ENCODE peak calls at places on chromosomes 7 and 10, in eight cellular contexts. O is NB4, N is PC-9, U is type B pancreatic cell, D is OCI-LY7, R is A549, Q is choroid plexus epithelial cell, Y is GM13976. L is an unnamed sample.

GRCh38 chr10:25061711-25062455 is 45.5 kb downstream of the THNSL1 start:
- DNase-seq in U (no peak), D (no peak), Q (peak; percentile 20), Y (no peak), N (no peak), R (peak; percentile 47), O (no peak), L (no peak)

GRCh38 chr7:82110146-82110823 is 333.3 kb downstream of the CACNA2D1 start:
- DNase-seq in N (no peak), D (no peak), O (no peak), R (no peak), Y (no peak), Q (no peak), U (no peak), L (no peak)

GRCh38 chr10:106540606-106541005 is 623.9 kb downstream of the SORCS1 start:
- DNase-seq in D (no peak), N (no peak), Q (peak; percentile 78), Y (no peak), R (peak; percentile 11), O (no peak), U (no peak), L (no peak)

GRCh38 chr7:157515342-157516041 is 178.7 kb downstream of the DNAJB6 start:
- DNase-seq in O (no peak), U (no peak), R (no peak), Y (no peak), N (no peak), Q (no peak), D (no peak), L (no peak)

GRCh38 chr7:82740246-82740848 is 296.8 kb upstream of the CACNA2D1 start:
- DNase-seq in Q (peak; percentile 87), R (peak; percentile 65), O (peak; percentile 61), D (peak; percentile 56), Y (no peak), U (no peak), N (peak; percentile 55), L (peak; percentile 53)

GRCh38 chr10:18060217-18060616 is 80.0 kb upstream of the CACNB2 start:
- DNase-seq in N (no peak), O (no peak), R (no peak), Y (no peak), Q (no peak), U (no peak), D (no peak), L (no peak)

GRCh38 chr10:123502983-123503382 is 163.2 kb upstream of the GPR26 start:
- DNase-seq in O (peak; percentile 29), D (peak; percentile 8), R (no peak), N (no peak), Y (peak; percentile 47), U (no peak), Q (no peak), L (no peak)

GRCh38 chr7:17501461-17502208 is 203.2 kb downstream of the AHR start:
- DNase-seq in Y (no peak), Q (no peak), U (no peak), R (no peak), N (no peak), D (no peak), O (no peak), L (no peak)

GRCh38 chr7:44969701-44970494 is 8.9 kb downstream of the MYO1G start:
- DNase-seq in N (peak; percentile 62), Y (no peak), R (no peak), Q (no peak), D (no peak), O (peak; percentile 25), U (no peak), L (peak; percentile 4)

GRCh38 chr7:131166066-131166465 is 161.6 kb upstream of the MKLN1 start:
- DNase-seq in R (no peak), O (no peak), Y (no peak), Q (no peak), D (no peak), N (no peak), U (no peak), L (no peak)

GRCh38 chr10:75404335-75405200 is 3.0 kb upstream of the ZNF503 start:
- DNase-seq in Y (peak; percentile 43), Q (no peak), N (no peak), O (no peak), D (no peak), R (no peak), U (peak; percentile 87), L (no peak)

GRCh38 chr10:116511365-116511764 is 34.4 kb upstream of the PNLIP start:
- DNase-seq in U (no peak), D (no peak), Q (no peak), O (no peak), R (no peak), N (no peak), Y (no peak), L (no peak)

GRCh38 chr7:30478349-30479228 is at the start of gene NOD1:
- DNase-seq in Y (peak; percentile 90), N (peak; percentile 85), O (peak; percentile 94), U (peak; percentile 81), R (peak; percentile 78), D (peak; percentile 67), Q (peak; percentile 77), L (peak; percentile 73)

GRCh38 chr10:103695584-103696005 is 159.8 kb downstream of the SH3PXD2A start:
- DNase-seq in N (no peak), Y (no peak), U (no peak), O (peak; percentile 89), R (no peak), D (peak; percentile 58), Q (peak; percentile 91), L (no peak)

GRCh38 chr7:1950623-1951523 is 280.8 kb downstream of the ELFN1 start:
- DNase-seq in Q (no peak), Y (no peak), O (peak; percentile 76), U (no peak), N (peak; percentile 61), R (no peak), D (no peak), L (peak; percentile 38)

GRCh38 chr7:35316549-35316948 is 62.6 kb upstream of the TBX20 start:
- DNase-seq in Q (no peak), U (no peak), R (no peak), O (no peak), D (no peak), N (no peak), Y (no peak), L (no peak)

GRCh38 chr10:102648269-102648888 is 4.1 kb downstream of the TRIM8 start:
- DNase-seq in D (peak; percentile 39), O (no peak), Q (no peak), U (no peak), Y (no peak), N (no peak), R (no peak), L (no peak)

GRCh38 chr7:12199363-12199762 is 11.7 kb upstream of the TMEM106B start:
- DNase-seq in U (no peak), R (peak; percentile 21), O (no peak), D (no peak), N (no peak), Y (no peak), Q (peak; percentile 67), L (no peak)

GRCh38 chr7:151585744-151586424 is 66.2 kb upstream of the RHEB start:
- DNase-seq in N (no peak), D (no peak), Q (no peak), R (no peak), Y (no peak), U (no peak), O (no peak), L (no peak)

GRCh38 chr7:83486957-83487356 is 162.0 kb downstream of the SEMA3E start:
- DNase-seq in U (no peak), D (no peak), Y (no peak), N (no peak), O (no peak), Q (no peak), R (no peak), L (no peak)

GRCh38 chr7:32161708-32162107 is 91.5 kb upstream of the PDE1C start:
- DNase-seq in Y (no peak), O (no peak), U (no peak), D (no peak), Q (peak; percentile 87), R (peak; percentile 11), N (no peak), L (no peak)

GRCh38 chr7:37342665-37343471 is 105.8 kb downstream of the ELMO1 start:
- DNase-seq in R (no peak), D (peak; percentile 89), Y (peak; percentile 48), O (peak; percentile 96), Q (no peak), U (no peak), N (no peak), L (peak; percentile 86)

GRCh38 chr7:79434098-79434497 is 19.4 kb downstream of the MAGI2 start:
- DNase-seq in D (no peak), Y (no peak), U (no peak), O (no peak), R (no peak), Q (peak; percentile 82), N (no peak), L (no peak)

GRCh38 chr7:136102881-136103280 is 125.7 kb upstream of the MTPN start:
- DNase-seq in R (no peak), U (no peak), N (no peak), O (no peak), Q (no peak), D (no peak), Y (no peak), L (no peak)

GRCh38 chr7:108322899-108323298 is 133.3 kb downstream of the NRCAM start:
- DNase-seq in N (no peak), Y (no peak), O (no peak), D (no peak), Q (no peak), U (no peak), R (no peak), L (no peak)

GRCh38 chr10:21021843-21022594 is 124.9 kb upstream of the NEBL start:
- DNase-seq in U (no peak), D (peak; percentile 28), O (no peak), R (peak; percentile 25), Y (no peak), N (no peak), Q (no peak), L (no peak)

GRCh38 chr10:109207361-109207760 is 716.0 kb downstream of the XPNPEP1 start:
- DNase-seq in R (no peak), Q (no peak), O (no peak), N (no peak), Y (no peak), U (no peak), D (no peak), L (no peak)

GRCh38 chr10:794382-794956 is 105.0 kb upstream of the DIP2C start:
- DNase-seq in Q (peak; percentile 60), N (no peak), O (peak; percentile 42), D (no peak), U (no peak), Y (no peak), R (no peak), L (no peak)
- TF ChIP-seq CTCF in Q (peak; percentile 66), N (no peak), O (peak; percentile 43), D (peak; percentile 39), U (peak; percentile 46), Y (no peak), R (no peak), L (no peak)

GRCh38 chr10:70542565-70542938 is 60.0 kb downstream of the PRF1 start:
- DNase-seq in Q (peak; percentile 33), N (no peak), R (no peak), Y (no peak), D (no peak), O (no peak), U (no peak), L (no peak)
- TF ChIP-seq CTCF in Q (peak; percentile 42), N (peak; percentile 39), R (peak; percentile 6), Y (no peak), D (peak; percentile 55), O (no peak), U (no peak), L (no peak)

GRCh38 chr10:55144001-55144400 is 343.0 kb upstream of the PCDH15 start:
- DNase-seq in U (no peak), D (no peak), O (no peak), Y (no peak), R (no peak), Q (peak; percentile 37), N (no peak), L (no peak)
- TF ChIP-seq CTCF in U (no peak), D (no peak), O (no peak), Y (no peak), R (no peak), Q (no peak), N (no peak), L (no peak)

GRCh38 chr10:98676895-98677294 is 230.2 kb upstream of the HPS1 start:
- DNase-seq in Y (no peak), U (no peak), O (no peak), Q (no peak), N (no peak), R (peak; percentile 9), D (no peak), L (no peak)
- TF ChIP-seq CTCF in Y (no peak), U (peak; percentile 48), O (no peak), Q (no peak), N (no peak), R (no peak), D (no peak), L (no peak)